ENCODE peak calls at places on chromosomes 3 and 15, in seven cellular contexts. D is Kasumi-1, O is activated T-cell treated with anti-CD3 and anti-CD28 coated beads for 48 hours, P is nucleus accumbens, Z is astrocyte of the spinal cord, W is kidney tubule cell, R is NCI-H226. E is an unnamed sample.

GRCh38 chr15:85112997-85113396 is 131.3 kb downstream of the PDE8A start:
- DNase-seq in W (no peak), D (no peak), R (no peak), P (no peak), Z (no peak), O (no peak), E (peak; percentile 87)

GRCh38 chr3:50212502-50212901 is 7.4 kb downstream of the SLC38A3 start:
- DNase-seq in O (no peak), P (no peak), W (no peak), Z (no peak), R (no peak), D (no peak), E (no peak)

GRCh38 chr3:193780810-193781472 is 187.9 kb downstream of the OPA1 start:
- DNase-seq in O (peak; percentile 17), W (peak; percentile 83), R (peak; percentile 93), D (peak; percentile 67), Z (peak; percentile 71), P (peak; percentile 29), E (peak; percentile 79)

GRCh38 chr3:174337227-174337626 is 521.9 kb upstream of the NAALADL2 start:
- DNase-seq in W (no peak), O (no peak), R (no peak), P (no peak), D (peak; percentile 54), Z (no peak), E (no peak)

GRCh38 chr3:177357352-177358084 is 160.2 kb upstream of the TBL1XR1 start:
- DNase-seq in W (peak; percentile 95), R (peak; percentile 94), P (no peak), O (no peak), Z (peak; percentile 88), D (peak; percentile 86), E (no peak)

GRCh38 chr3:152466784-152467183 is 198.1 kb downstream of the MBNL1 start:
- DNase-seq in D (peak; percentile 88), O (no peak), P (no peak), R (peak; percentile 54), W (peak; percentile 30), Z (peak; percentile 50), E (peak; percentile 24)

GRCh38 chr15:35738370-35738769 is 192.4 kb upstream of the DPH6 start:
- DNase-seq in P (no peak), Z (peak; percentile 66), D (no peak), W (peak; percentile 55), O (no peak), R (no peak), E (no peak)

GRCh38 chr15:38991126-38991525 is 426.5 kb upstream of the RASGRP1 start:
- DNase-seq in O (no peak), P (no peak), W (peak; percentile 70), R (peak; percentile 48), D (no peak), Z (peak; percentile 51), E (peak; percentile 38)

GRCh38 chr3:51340311-51340829 is 44.7 kb upstream of the MANF start:
- DNase-seq in Z (peak; percentile 94), W (peak; percentile 94), R (peak; percentile 87), D (no peak), O (no peak), P (no peak), E (no peak)

GRCh38 chr3:48119495-48120193 is 68.6 kb downstream of the CDC25A start:
- DNase-seq in D (no peak), Z (peak; percentile 32), W (no peak), O (no peak), R (peak; percentile 33), P (no peak), E (no peak)

GRCh38 chr3:184154909-184155643 is at the start of gene DVL3:
- DNase-seq in O (peak; percentile 44), R (peak; percentile 31), P (peak; percentile 60), D (peak; percentile 26), W (peak; percentile 74), Z (peak; percentile 64), E (peak; percentile 60)

GRCh38 chr3:126850370-126851085 is 132.4 kb upstream of the PLXNA1 start:
- DNase-seq in P (no peak), R (peak; percentile 63), O (no peak), Z (peak; percentile 69), D (no peak), W (peak; percentile 83), E (no peak)

GRCh38 chr3:50664959-50665602 is 9.6 kb upstream of the DOCK3 start:
- DNase-seq in W (no peak), D (no peak), O (peak; percentile 24), P (no peak), R (no peak), Z (no peak), E (no peak)